ENCODE peak calls at places on chromosomes 7 and 10, in four cellular contexts. T is left ventricle myocardium inferior, G is GM23338, N is tibial artery. S is an unnamed sample.

GRCh38 chr7:128356546-128357365 is 4.7 kb downstream of the PRRT4 start:
- DNase-seq in T (no peak), G (no peak), N (no peak), S (no peak)

GRCh38 chr7:158022601-158023000 is 565.0 kb downstream of the PTPRN2 start:
- DNase-seq in T (no peak), G (no peak), N (peak; percentile 10), S (no peak)

GRCh38 chr7:2862831-2863361 is 18.8 kb upstream of the GNA12 start:
- DNase-seq in T (no peak), G (no peak), N (no peak), S (no peak)

GRCh38 chr10:63681965-63682704 is 160.9 kb downstream of the REEP3 start:
- DNase-seq in T (no peak), G (no peak), N (no peak), S (no peak)

GRCh38 chr10:28600056-28600455 is 67.1 kb downstream of the WAC start:
- DNase-seq in T (no peak), G (no peak), N (no peak), S (no peak)

GRCh38 chr10:86668297-86669165 is at the start of gene LDB3:
- DNase-seq in T (peak; percentile 80), G (no peak), N (peak; percentile 96), S (no peak)

GRCh38 chr7:80611779-80612178 is 26.7 kb upstream of the CD36 start:
- DNase-seq in T (peak; percentile 67), G (no peak), N (no peak), S (no peak)

GRCh38 chr10:71774916-71775702 is 1.8 kb upstream of the VSIR start:
- DNase-seq in T (peak; percentile 46), G (no peak), N (no peak), S (no peak)

GRCh38 chr10:50421026-50421719 is 169.9 kb upstream of the ASAH2 start:
- DNase-seq in T (no peak), G (peak; percentile 83), N (no peak), S (no peak)

GRCh38 chr10:108358912-108359311 is 1194.4 kb upstream of the SORCS1 start:
- DNase-seq in T (no peak), G (no peak), N (no peak), S (no peak)
- TF ChIP-seq CTCF in T (no peak), G (peak; percentile 6), N (no peak), S (no peak)

GRCh38 chr10:119526606-119527592 is 15.6 kb downstream of the RGS10 start:
- DNase-seq in T (no peak), G (peak; percentile 53), N (peak; percentile 34), S (no peak)

GRCh38 chr10:119523916-119524719 is 18.4 kb downstream of the RGS10 start:
- DNase-seq in T (no peak), G (no peak), N (no peak), S (no peak)

GRCh38 chr10:119526149-119526548 is 16.4 kb downstream of the RGS10 start:
- DNase-seq in T (no peak), G (no peak), N (no peak), S (no peak)

GRCh38 chr10:119524720-119525070 is 17.8 kb downstream of the RGS10 start:
- DNase-seq in T (no peak), G (no peak), N (no peak), S (no peak)

DNA sequence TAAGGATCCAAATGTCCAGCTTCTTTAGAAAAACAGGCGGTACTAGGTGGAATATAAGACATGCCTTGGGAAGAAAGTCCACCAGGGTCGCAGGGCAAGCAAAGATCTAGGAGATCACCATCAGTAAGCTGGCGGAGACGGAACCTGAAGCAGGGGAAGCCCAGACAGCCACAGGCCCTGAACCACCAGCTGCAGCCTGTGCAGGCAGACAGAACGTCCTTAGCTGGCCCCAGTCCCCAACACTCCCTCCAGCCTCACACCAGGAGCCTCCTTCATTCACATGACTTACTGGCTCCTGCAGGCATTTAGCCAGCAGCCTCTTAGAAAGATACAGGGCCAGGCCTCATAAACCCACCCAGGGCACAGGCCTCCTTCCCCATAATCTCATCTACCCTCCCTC is 17.4 kb downstream of the RGS10 start:
- DNase-seq in T (no peak), G (no peak), N (peak; percentile 33), S (no peak)
- H3K27ac ChIP-seq in T (no peak overlapping the region), G (no peak overlapping the region), N (no peak overlapping the region), S (no peak overlapping the region)

DNA sequence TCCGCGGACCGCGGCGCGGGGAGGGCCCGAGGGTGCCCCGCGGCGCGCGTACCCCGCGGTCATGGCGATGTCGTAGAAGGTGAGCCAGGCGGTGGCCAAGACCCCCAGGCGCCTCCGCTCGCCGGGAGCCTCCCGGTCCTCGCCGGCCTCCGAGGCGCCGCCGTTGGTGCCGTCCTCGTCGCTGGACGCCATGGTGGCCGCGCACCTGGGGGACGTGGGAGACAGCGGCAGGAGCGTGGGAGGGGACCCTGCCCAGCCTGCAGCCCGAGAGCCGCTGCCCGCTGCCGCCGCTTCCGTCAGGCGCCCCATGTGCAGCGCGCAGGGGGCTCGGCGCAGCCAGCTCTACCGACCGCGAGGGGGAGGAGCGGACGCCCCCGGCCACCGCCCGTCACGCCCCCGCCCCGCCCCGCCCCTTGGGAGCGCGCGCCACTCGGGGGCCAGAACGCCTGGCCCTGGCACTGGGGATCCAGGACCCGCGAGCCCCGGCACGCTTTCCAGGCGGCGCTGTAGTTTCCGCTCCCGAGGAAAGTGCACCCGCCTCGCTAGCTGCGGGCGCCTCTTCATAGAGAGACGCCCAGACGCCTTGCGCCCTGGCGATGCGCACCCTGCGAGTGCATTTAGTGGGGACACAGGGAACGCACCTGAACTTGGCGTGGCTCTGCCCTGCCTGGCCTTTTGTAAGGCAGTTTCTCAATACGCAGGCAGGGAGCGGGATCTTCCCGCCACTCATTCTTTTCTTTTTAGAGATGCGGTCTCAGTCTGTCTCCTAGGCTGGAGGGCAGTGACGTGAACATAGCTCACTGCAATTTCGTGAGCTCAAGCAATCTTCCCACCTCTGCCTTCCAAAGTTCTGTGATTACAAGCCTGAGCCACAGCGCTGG is at the start of gene HACD1:
- DNase-seq in T (peak; percentile 74), G (peak; percentile 86), N (peak; percentile 81), S (peak; percentile 80)
- TF ChIP-seq CTCF in T (no peak), G (peak; percentile 36), N (no peak), S (peak; percentile 25)

GRCh38 chr10:58742141-58742540 is 229.5 kb downstream of the BICC1 start:
- DNase-seq in T (no peak), G (no peak), N (no peak), S (no peak)

GRCh38 chr10:58746470-58747185 is 234.0 kb downstream of the BICC1 start:
- DNase-seq in T (no peak), G (peak; percentile 43), N (no peak), S (no peak)

GRCh38 chr10:58743466-58744115 is 230.9 kb downstream of the BICC1 start:
- DNase-seq in T (no peak), G (peak; percentile 79), N (no peak), S (no peak)

GRCh38 chr10:58740620-58741369 is 228.1 kb downstream of the BICC1 start:
- DNase-seq in T (no peak), G (no peak), N (no peak), S (no peak)

GRCh38 chr10:58741673-58742072 is 229.0 kb downstream of the BICC1 start:
- DNase-seq in T (no peak), G (no peak), N (no peak), S (no peak)
- H3K27ac ChIP-seq in T (peak overlapping the region; percentile 0), G (no peak overlapping the region), N (no peak overlapping the region), S (no peak overlapping the region)

DNA sequence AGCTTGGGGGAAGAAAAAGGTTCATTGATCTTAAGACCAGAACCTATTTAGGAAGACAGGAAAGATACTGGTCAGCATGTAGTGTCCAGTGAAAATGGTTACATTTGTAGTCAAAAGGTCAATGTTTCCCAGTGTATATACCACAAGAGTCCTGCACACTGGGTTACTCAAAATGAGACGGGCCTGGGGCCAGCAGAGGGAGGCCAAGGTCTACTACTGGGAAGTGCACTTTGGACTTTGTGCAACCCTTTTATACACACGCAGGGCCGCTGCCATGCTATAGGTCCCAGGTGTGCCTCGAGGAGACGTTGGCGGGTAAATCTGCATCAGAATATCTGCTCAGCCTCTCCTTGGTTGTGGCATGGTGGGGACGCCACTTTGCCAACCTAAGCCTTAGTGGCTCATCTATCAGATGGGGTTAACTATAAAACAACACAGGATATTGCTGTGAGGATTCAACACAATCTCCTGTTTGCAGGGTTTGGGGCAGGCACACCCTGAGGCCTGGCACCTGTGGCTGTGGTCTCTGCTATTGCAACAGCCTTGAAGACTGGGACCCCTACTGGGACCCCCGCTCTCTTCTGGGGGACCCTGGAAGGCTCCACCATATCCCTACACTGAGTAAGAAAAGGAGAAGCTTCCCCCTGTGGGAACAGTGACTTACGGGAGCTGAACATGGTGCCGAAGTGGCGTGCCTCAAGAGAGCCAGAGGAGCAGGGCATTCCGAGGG is 19.7 kb downstream of the CLRN3 start:
- DNase-seq in T (no peak), G (no peak), N (no peak), S (no peak)
- TF ChIP-seq CTCF in T (peak; percentile 13), G (peak; percentile 20), N (no peak), S (no peak)

DNA sequence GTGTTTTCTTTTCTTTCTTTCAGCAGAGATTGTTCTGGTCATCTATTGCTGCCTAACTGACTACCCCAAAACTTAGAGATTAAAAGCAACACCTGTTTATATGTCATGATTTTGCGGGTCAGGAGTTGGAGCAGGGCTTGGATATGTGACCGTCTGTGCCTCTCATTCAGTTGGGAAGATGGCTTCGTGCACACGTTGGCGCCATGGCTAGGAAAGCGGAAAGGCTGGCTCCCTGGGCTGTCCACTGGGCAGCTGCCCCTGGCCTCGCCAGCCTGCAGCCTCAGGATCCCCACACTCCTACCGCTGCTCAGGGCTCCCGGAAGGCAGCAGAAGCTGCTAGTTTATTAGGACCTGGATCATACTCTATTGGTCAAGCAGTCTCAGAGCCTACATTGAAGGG is 638.1 kb upstream of the FOXK1 start:
- DNase-seq in T (no peak), G (no peak), N (no peak), S (no peak)
- H3K27ac ChIP-seq in T (no peak overlapping the region), G (no peak overlapping the region), N (no peak overlapping the region), S (no peak overlapping the region)

GRCh38 chr7:150370612-150371071 is 2.0 kb downstream of the REPIN1 start:
- DNase-seq in T (no peak), G (no peak), N (no peak), S (no peak)
- TF ChIP-seq CTCF in T (no peak), G (no peak), N (no peak), S (no peak)

S was measured in dorsolateral prefrontal cortex.